ENCODE peak calls at places on chromosome 4, in five cellular contexts. O is H9, T is trophoblast cell, C is H1, W is mesenchymal stem cell. D is an unnamed sample. For H3K79me1, the result is how much of the 10 kb centered on the place peaks cover.

GRCh38 chr4:56435748-56436442 is at the start of gene PAICS:
- DNase-seq in O (peak), T (peak), C (peak), W (peak), D (peak)

GRCh38 chr4:74932832-74933561 is at the start of gene PARM1:
- DNase-seq in O (peak), T (peak), C (peak), W (peak), D (peak)

GRCh38 chr4:66585767-66586166 is 915.5 kb upstream of the EPHA5 start:
- DNase-seq in O (no peak), T (no peak), C (no peak), W (no peak), D (no peak)

GRCh38 chr4:152563209-152563608 is 27.3 kb upstream of the FBXW7 start:
- DNase-seq in O (no peak), T (no peak), C (no peak), W (no peak), D (no peak)

GRCh38 chr4:177400030-177400429 is 42.2 kb downstream of the AGA start:
- DNase-seq in O (no peak), T (no peak), C (no peak), W (no peak), D (no peak)

GRCh38 chr4:762211-763190 is 56.9 kb downstream of the PCGF3 start:
- DNase-seq in O (no peak), T (no peak), C (no peak), W (no peak), D (no peak)

GRCh38 chr4:6905501-6905900 is 4.1 kb upstream of the TBC1D14 start:
- DNase-seq in O (no peak), T (no peak), C (no peak), W (no peak), D (no peak)

GRCh38 chr4:54558889-54559682 is 98.7 kb upstream of the KIT start:
- DNase-seq in O (no peak), T (no peak), C (no peak), W (no peak), D (no peak)

GRCh38 chr4:98672583-98673281 is 14.3 kb upstream of the TSPAN5 start:
- DNase-seq in O (no peak), T (no peak), C (no peak), W (peak), D (no peak)

GRCh38 chr4:122798101-122798500 is 28.5 kb upstream of the FGF2 start:
- DNase-seq in O (peak), T (peak), C (no peak), W (peak), D (peak)

GRCh38 chr4:90069151-90069550 is 58.0 kb upstream of the CCSER1 start:
- DNase-seq in O (no peak), T (peak), C (no peak), W (no peak), D (no peak)

GRCh38 chr4:145736241-145736831 is 56.4 kb downstream of the C4orf51 start:
- DNase-seq in O (no peak), T (peak), C (no peak), W (peak), D (no peak)

GRCh38 chr4:126405369-126405982 is 1090.7 kb downstream of the FAT4 start:
- DNase-seq in O (peak), T (peak), C (no peak), W (peak), D (no peak)

GRCh38 chr4:173538148-173538902 is 8.3 kb upstream of the HAND2 start:
- DNase-seq in O (no peak), T (peak), C (no peak), W (peak), D (peak)

GRCh38 chr4:121154103-121154515 is 10.0 kb downstream of the TNIP3 start:
- DNase-seq in O (no peak), T (no peak), C (no peak), W (no peak), D (no peak)

GRCh38 chr4:27057662-27058061 is 197.0 kb downstream of the STIM2 start:
- DNase-seq in O (no peak), T (no peak), C (no peak), W (no peak), D (no peak)
- H4K8ac ChIP-seq in O (no peak), T (no peak), C (no peak), W (no peak), D (no peak)

GRCh38 chr4:93870876-93871458 is 42.4 kb downstream of the ATOH1 start:
- DNase-seq in O (no peak), T (no peak), C (no peak), W (no peak), D (no peak)

GRCh38 chr4:93865650-93866049 is 37.1 kb downstream of the ATOH1 start:
- DNase-seq in O (no peak), T (no peak), C (no peak), W (no peak), D (no peak)

DNA sequence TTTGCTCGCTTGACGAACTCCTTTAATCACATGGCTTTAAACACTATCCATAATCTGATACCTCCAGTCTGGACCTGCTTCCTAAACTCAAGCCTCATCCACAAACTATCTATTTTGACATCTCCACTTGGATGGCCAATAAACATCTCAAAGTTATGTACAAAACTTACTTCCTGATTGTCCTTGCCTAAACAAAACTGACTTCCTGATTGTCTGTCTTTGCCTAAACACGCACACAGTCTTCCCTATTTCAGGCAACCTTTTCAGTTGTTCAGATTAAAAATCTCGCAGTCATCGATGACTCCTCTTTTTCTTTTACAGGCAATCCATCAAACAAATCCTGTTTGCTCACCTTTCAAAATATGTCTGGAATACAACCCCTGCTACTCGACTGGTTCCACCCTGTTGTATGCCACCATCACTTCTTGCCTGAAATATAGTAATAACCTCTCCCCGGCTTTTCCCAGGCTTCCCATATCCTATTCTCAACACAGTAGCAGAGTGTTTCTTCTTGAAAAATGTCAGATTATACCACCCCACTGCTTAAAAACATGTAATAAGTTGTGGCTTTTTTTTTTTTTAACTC is 39.0 kb downstream of the ATOH1 start:
- DNase-seq in O (no peak), T (no peak), C (no peak), W (no peak), D (no peak)
- H2BK12ac ChIP-seq in O (no peak), T (no peak), C (no peak), W (no peak), D (no peak)

GRCh38 chr4:128832253-128832641 is 22.7 kb downstream of the JADE1 start:
- DNase-seq in O (no peak), T (no peak), C (no peak), W (no peak), D (no peak)
- H3K79me1 ChIP-seq in O (under half), T (under half), C (under half), W (under half), D (under half)

GRCh38 chr4:142274137-142274536 is 572.0 kb downstream of the INPP4B start:
- DNase-seq in O (no peak), T (peak), C (no peak), W (peak), D (no peak)
- H4K8ac ChIP-seq in O (no peak), T (no peak), C (no peak), W (no peak), D (no peak)

GRCh38 chr4:137635596-137635995 is 103.3 kb upstream of the PCDH18 start:
- DNase-seq in O (no peak), T (no peak), C (no peak), W (no peak), D (no peak)

GRCh38 chr4:137640838-137641158 is 108.5 kb upstream of the PCDH18 start:
- DNase-seq in O (no peak), T (no peak), C (no peak), W (no peak), D (no peak)

GRCh38 chr4:137640156-137640837 is 108.0 kb upstream of the PCDH18 start:
- DNase-seq in O (no peak), T (no peak), C (no peak), W (no peak), D (no peak)

GRCh38 chr4:137641554-137641953 is 109.3 kb upstream of the PCDH18 start:
- DNase-seq in O (no peak), T (no peak), C (no peak), W (no peak), D (no peak)

DNA sequence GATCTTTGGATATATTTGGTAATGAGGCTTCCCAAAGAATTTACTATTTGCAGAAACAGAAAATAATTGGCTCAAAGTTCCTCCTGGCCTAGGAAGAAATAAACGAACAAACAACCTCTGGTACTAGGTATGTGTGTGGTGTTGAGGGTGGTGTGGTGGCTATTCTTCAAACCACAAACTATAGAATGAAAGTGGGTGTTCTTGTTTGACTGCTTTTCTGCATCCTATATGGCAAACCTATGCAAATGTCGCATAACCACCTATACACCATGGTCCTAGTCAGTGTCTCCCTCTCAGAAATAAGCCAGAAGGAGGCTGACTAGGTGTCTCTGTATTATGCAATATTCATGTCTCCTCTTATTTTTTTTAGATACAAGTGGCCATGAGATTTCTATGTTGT is 106.6 kb upstream of the PCDH18 start:
- DNase-seq in O (no peak), T (no peak), C (no peak), W (no peak), D (no peak)
- H2BK12ac ChIP-seq in O (no peak), T (no peak), C (no peak), W (no peak), D (no peak)

DNA sequence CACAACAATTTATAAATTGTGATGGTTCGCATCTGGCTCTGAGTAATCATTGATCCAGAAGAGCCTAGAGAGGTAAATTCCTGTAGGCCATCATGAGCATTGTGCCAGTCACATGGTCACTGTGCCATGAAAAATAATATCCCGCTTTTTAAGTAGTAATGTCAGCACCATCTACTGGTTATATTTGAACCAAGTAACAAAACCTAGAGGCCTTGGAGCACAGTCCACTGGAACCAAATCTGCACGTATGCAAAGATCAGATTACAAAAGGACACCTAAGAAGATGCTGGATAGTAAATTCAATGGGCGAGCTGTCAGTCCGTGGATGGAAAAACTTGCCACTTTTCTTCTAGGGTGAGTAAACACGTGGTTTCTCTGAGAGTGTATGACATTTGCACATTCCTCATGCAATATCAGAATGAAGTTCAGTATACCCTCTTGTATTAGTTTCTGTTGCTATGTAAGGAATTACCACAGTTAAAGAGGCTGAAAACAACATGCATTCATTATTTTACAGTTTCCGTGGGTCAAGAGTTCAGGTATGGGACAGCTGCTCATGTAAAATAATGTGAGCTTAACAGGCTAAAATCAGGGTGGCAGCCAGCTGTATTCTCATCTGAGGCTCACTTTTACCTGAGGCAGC is 26.9 kb downstream of the FAM114A1 start:
- DNase-seq in O (no peak), T (no peak), C (no peak), W (peak), D (no peak)
- H3K79me1 ChIP-seq in O (under half), T (under half), C (under half), W (under half), D (under half)

GRCh38 chr4:108276690-108277089 is 108.0 kb upstream of the LEF1 start:
- DNase-seq in O (no peak), T (no peak), C (no peak), W (no peak), D (no peak)

GRCh38 chr4:108272566-108272965 is 103.8 kb upstream of the LEF1 start:
- DNase-seq in O (no peak), T (no peak), C (no peak), W (peak), D (no peak)

GRCh38 chr4:108270466-108271450 is 102.0 kb upstream of the LEF1 start:
- DNase-seq in O (no peak), T (no peak), C (no peak), W (peak), D (no peak)

DNA sequence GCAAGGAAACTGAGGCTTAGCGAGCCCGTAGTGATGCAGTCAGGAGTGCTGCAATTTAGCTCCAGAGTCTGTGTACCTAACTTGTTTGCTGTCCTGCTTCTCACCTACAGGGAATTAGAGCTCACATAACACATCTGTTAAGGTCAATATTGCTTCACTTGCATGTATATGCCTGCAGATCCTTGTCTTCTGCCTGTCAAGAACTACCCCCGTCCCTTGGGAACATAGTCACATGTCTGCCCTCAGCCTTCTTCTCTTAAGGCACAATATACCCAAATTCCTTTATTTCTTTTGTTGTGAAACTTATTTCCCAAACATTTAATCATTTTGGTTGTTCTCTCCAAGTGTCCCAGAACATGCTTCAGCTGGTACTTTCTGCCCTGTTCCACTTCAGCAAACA is 103.3 kb upstream of the LEF1 start:
- DNase-seq in O (no peak), T (no peak), C (no peak), W (peak), D (no peak)
- H4K8ac ChIP-seq in O (no peak), T (no peak), C (no peak), W (peak), D (no peak)